ENCODE peak calls at places on chromosomes 13 and 19, in four cellular contexts. Q is H1, R is K562, L is HepG2. N is an unnamed sample.

GRCh38 chr19:49741210-49741844 is 21.8 kb downstream of the TSKS start:
- DNase-seq in Q (no peak), R (no peak), L (peak; percentile 42), N (no peak)

GRCh38 chr13:97307882-97308624 is 85.9 kb downstream of the MBNL2 start:
- DNase-seq in L (peak; percentile 81), Q (no peak), R (no peak), N (peak; percentile 50)

GRCh38 chr13:100513987-100514670 is 74.5 kb downstream of the GGACT start:
- DNase-seq in L (no peak), Q (no peak), R (no peak), N (no peak)

GRCh38 chr19:43692364-43692763 is 22.4 kb upstream of the PLAUR start:
- DNase-seq in R (no peak), Q (no peak), L (no peak), N (no peak)

GRCh38 chr13:20118268-20119140 is 42.3 kb downstream of the GJA3 start:
- DNase-seq in R (peak; percentile 72), L (no peak), Q (no peak), N (peak; percentile 21)

GRCh38 chr13:111281751-111282311 is 38.6 kb upstream of the TEX29 start:
- DNase-seq in L (no peak), R (no peak), Q (no peak), N (no peak)

GRCh38 chr19:3194063-3194702 is 8.5 kb downstream of the NCLN start:
- DNase-seq in Q (no peak), R (peak; percentile 84), L (no peak), N (no peak)

GRCh38 chr19:44603201-44603945 is 10.0 kb upstream of the IGSF23 start:
- DNase-seq in R (no peak), L (no peak), Q (no peak), N (no peak)

GRCh38 chr19:49679832-49680472 is 2.9 kb downstream of the PRMT1 start:
- DNase-seq in L (no peak), Q (no peak), R (no peak), N (no peak)

GRCh38 chr13:71209217-71209616 is 657.8 kb downstream of the DACH1 start:
- DNase-seq in L (no peak), R (no peak), Q (no peak), N (no peak)
- TF ChIP-seq RNF2 in L (no peak), R (no peak), Q (no peak), N (no peak)

GRCh38 chr13:63517376-63517775 is 2101.7 kb upstream of the PCDH20 start:
- DNase-seq in L (no peak), R (no peak), Q (no peak), N (no peak)
- TF ChIP-seq RNF2 in L (no peak), R (no peak), Q (no peak), N (no peak)

GRCh38 chr19:55005684-55006488 is 32.2 kb downstream of the GP6 start:
- DNase-seq in L (peak; percentile 12), Q (no peak), R (peak; percentile 88), N (peak; percentile 82)
- TF ChIP-seq RNF2 in L (no peak), Q (no peak), R (no peak), N (no peak)

DNA sequence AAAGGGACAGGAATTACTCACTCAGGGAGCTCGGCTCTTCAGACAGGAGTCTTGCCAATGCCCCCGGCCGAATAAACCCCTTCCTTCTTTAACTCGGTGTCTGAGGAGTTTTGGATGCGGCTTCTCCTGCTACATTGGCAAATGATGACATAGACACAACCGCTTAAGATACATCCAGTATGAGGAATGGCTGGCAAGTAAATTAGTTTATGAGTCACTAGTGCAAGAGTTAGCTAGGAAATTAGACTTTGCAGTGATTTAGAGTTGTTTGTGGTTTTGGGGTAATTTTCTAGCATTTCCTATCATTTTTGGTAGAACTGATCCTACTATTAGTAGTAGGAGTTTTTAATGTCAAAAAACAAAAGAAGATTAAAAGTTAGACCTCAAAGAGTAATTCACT is 166.2 kb downstream of the SLITRK1 start:
- DNase-seq in Q (no peak), R (no peak), L (no peak), N (no peak)
- TF ChIP-seq RNF2 in Q (no peak), R (no peak), L (no peak), N (no peak)

GRCh38 chr13:106232680-106233079 is 302.8 kb downstream of the EFNB2 start:
- DNase-seq in Q (no peak), R (no peak), L (no peak), N (no peak)
- TF ChIP-seq RNF2 in Q (no peak), R (no peak), L (no peak), N (no peak)

N was measured in A549.